ENCODE peak calls at places on chromosomes 11 and 22, in six cellular contexts. V, K, D, H, R and X are unnamed samples.

GRCh38 chr11:65089621-65090020 is 5.6 kb downstream of the ZFPL1 start:
- DNase-seq in V (peak), K (no peak), D (no peak), H (no peak), R (no peak), X (no peak)

GRCh38 chr11:122354029-122354697 is 238.1 kb upstream of the BLID start:
- DNase-seq in V (no peak), K (no peak), D (no peak), H (no peak), R (no peak), X (no peak)

GRCh38 chr11:116263020-116263419 is 509.8 kb downstream of the BUD13 start:
- DNase-seq in V (no peak), K (no peak), D (no peak), H (no peak), R (no peak), X (no peak)

GRCh38 chr11:57501951-57502350 is 13.6 kb downstream of the SLC43A1 start:
- DNase-seq in V (no peak), K (peak), D (no peak), H (no peak), R (no peak), X (no peak)

GRCh38 chr22:45632791-45633515 is 38.7 kb upstream of the ATXN10 start:
- DNase-seq in V (no peak), K (no peak), D (no peak), H (no peak), R (no peak), X (no peak)

GRCh38 chr11:25211635-25212251 is 714.9 kb downstream of the LUZP2 start:
- DNase-seq in V (no peak), K (no peak), D (no peak), H (no peak), R (no peak), X (no peak)

GRCh38 chr11:69431136-69431535 is 50.3 kb upstream of the LINC01488 start:
- DNase-seq in V (no peak), K (no peak), D (no peak), H (no peak), R (no peak), X (no peak)

GRCh38 chr22:38754247-38755154 is 1.3 kb downstream of the SUN2 start:
- DNase-seq in V (peak), K (peak), D (no peak), H (no peak), R (peak), X (no peak)

GRCh38 chr22:30459206-30460052 is 12.4 kb downstream of the SEC14L3 start:
- DNase-seq in V (no peak), K (no peak), D (no peak), H (no peak), R (no peak), X (no peak)

GRCh38 chr11:47234669-47235075 is 13.9 kb downstream of the ACP2 start:
- DNase-seq in V (no peak), K (peak), D (no peak), H (no peak), R (peak), X (no peak)

GRCh38 chr22:31080164-31080847 is 812 bp upstream of the SMTN start:
- DNase-seq in V (no peak), K (no peak), D (no peak), H (no peak), R (no peak), X (no peak)

GRCh38 chr11:131745405-131745804 is 375.0 kb downstream of the NTM start:
- DNase-seq in V (no peak), K (no peak), D (no peak), H (no peak), R (no peak), X (no peak)

GRCh38 chr11:8796926-8797325 is 114.1 kb upstream of the AKIP1 start:
- DNase-seq in V (no peak), K (no peak), D (no peak), H (no peak), R (no peak), X (no peak)

GRCh38 chr22:26846645-26847044 is 189.3 kb downstream of the MIAT start:
- DNase-seq in V (no peak), K (no peak), D (no peak), H (no peak), R (no peak), X (no peak)

GRCh38 chr11:110897035-110897434 is 184.8 kb upstream of the ARHGAP20 start:
- DNase-seq in V (no peak), K (no peak), D (no peak), H (no peak), R (no peak), X (no peak)

GRCh38 chr11:124899376-124900145 is 1.9 kb upstream of the ROBO4 start:
- DNase-seq in V (no peak), K (no peak), D (peak), H (no peak), R (no peak), X (peak)

GRCh38 chr11:6333112-6333511 is 12.8 kb upstream of the CAVIN3 start:
- DNase-seq in V (no peak), K (no peak), D (no peak), H (no peak), R (peak), X (no peak)

GRCh38 chr22:38310518-38311330 is 6.5 kb downstream of the CSNK1E start:
- DNase-seq in V (no peak), K (no peak), D (no peak), H (no peak), R (no peak), X (no peak)

GRCh38 chr11:64027619-64028397 is 7.9 kb upstream of the FLRT1 start:
- DNase-seq in V (no peak), K (no peak), D (no peak), H (no peak), R (no peak), X (no peak)

GRCh38 chr11:125073616-125074483 is 10.7 kb downstream of the SLC37A2 start:
- DNase-seq in V (peak), K (no peak), D (peak), H (no peak), R (no peak), X (no peak)

GRCh38 chr11:1561955-1562354 is 10.1 kb downstream of the DUSP8 start:
- DNase-seq in V (no peak), K (no peak), D (no peak), H (no peak), R (no peak), X (no peak)

GRCh38 chr11:73200256-73200655 is 17.8 kb upstream of the P2RY2 start:
- DNase-seq in V (no peak), K (no peak), D (no peak), H (no peak), R (peak), X (no peak)

GRCh38 chr11:31844351-31844750 is 33.2 kb upstream of the PAX6 start:
- DNase-seq in V (no peak), K (no peak), D (no peak), H (no peak), R (no peak), X (no peak)

GRCh38 chr22:29456211-29456671 is 17.9 kb downstream of the RFPL1 start:
- DNase-seq in V (no peak), K (no peak), D (no peak), H (no peak), R (no peak), X (no peak)

GRCh38 chr22:44268431-44269116 is 44.2 kb downstream of the SHISAL1 start:
- DNase-seq in V (no peak), K (no peak), D (no peak), H (no peak), R (no peak), X (no peak)

GRCh38 chr11:65448418-65449196 is 26.0 kb downstream of the NEAT1 start:
- DNase-seq in V (no peak), K (no peak), D (no peak), H (no peak), R (no peak), X (no peak)

GRCh38 chr11:114233755-114234154 is 62.4 kb upstream of the NNMT start:
- DNase-seq in V (no peak), K (no peak), D (no peak), H (no peak), R (peak), X (no peak)

GRCh38 chr11:27795955-27796861 is 96.0 kb upstream of the BDNF start:
- DNase-seq in V (no peak), K (no peak), D (no peak), H (no peak), R (no peak), X (no peak)

GRCh38 chr22:41994506-41994905 is 4.1 kb upstream of the WBP2NL start:
- DNase-seq in V (no peak), K (no peak), D (no peak), H (no peak), R (no peak), X (no peak)

GRCh38 chr11:65491614-65492386 is 7.0 kb upstream of the MALAT1 start:
- DNase-seq in V (no peak), K (peak), D (peak), H (no peak), R (peak), X (no peak)

GRCh38 chr11:2549876-2550605 is 105.2 kb downstream of the KCNQ1 start:
- DNase-seq in V (no peak), K (peak), D (no peak), H (no peak), R (no peak), X (no peak)

GRCh38 chr11:58782066-58782465 is 50.3 kb upstream of the GLYAT start:
- DNase-seq in V (no peak), K (no peak), D (no peak), H (no peak), R (no peak), X (no peak)

GRCh38 chr11:58786693-58787092 is 55.0 kb upstream of the GLYAT start:
- DNase-seq in V (no peak), K (no peak), D (no peak), H (no peak), R (no peak), X (no peak)

GRCh38 chr11:58788355-58789023 is 56.0 kb downstream of the GLYATL2 start:
- DNase-seq in V (peak), K (peak), D (peak), H (peak), R (peak), X (no peak)

GRCh38 chr11:58787903-58788302 is 56.2 kb upstream of the GLYAT start:
- DNase-seq in V (no peak), K (no peak), D (no peak), H (no peak), R (no peak), X (no peak)

GRCh38 chr11:58784995-58785394 is 53.3 kb upstream of the GLYAT start:
- DNase-seq in V (no peak), K (no peak), D (no peak), H (no peak), R (no peak), X (no peak)
- TF ChIP-seq CTCF in V (no peak), K (no peak), D (no peak), H (no peak), R (no peak), X (no peak)

GRCh38 chr22:49769691-49770315 is 57.9 kb downstream of the BRD1 start:
- DNase-seq in V (no peak), K (no peak), D (no peak), H (no peak), R (no peak), X (no peak)

GRCh38 chr22:49768077-49768476 is 59.6 kb downstream of the BRD1 start:
- DNase-seq in V (no peak), K (peak), D (no peak), H (no peak), R (no peak), X (no peak)

GRCh38 chr22:49768511-49768910 is 59.2 kb downstream of the BRD1 start:
- DNase-seq in V (no peak), K (peak), D (no peak), H (no peak), R (no peak), X (no peak)

GRCh38 chr22:49770454-49771265 is 57.0 kb downstream of the BRD1 start:
- DNase-seq in V (no peak), K (no peak), D (no peak), H (no peak), R (no peak), X (no peak)

DNA sequence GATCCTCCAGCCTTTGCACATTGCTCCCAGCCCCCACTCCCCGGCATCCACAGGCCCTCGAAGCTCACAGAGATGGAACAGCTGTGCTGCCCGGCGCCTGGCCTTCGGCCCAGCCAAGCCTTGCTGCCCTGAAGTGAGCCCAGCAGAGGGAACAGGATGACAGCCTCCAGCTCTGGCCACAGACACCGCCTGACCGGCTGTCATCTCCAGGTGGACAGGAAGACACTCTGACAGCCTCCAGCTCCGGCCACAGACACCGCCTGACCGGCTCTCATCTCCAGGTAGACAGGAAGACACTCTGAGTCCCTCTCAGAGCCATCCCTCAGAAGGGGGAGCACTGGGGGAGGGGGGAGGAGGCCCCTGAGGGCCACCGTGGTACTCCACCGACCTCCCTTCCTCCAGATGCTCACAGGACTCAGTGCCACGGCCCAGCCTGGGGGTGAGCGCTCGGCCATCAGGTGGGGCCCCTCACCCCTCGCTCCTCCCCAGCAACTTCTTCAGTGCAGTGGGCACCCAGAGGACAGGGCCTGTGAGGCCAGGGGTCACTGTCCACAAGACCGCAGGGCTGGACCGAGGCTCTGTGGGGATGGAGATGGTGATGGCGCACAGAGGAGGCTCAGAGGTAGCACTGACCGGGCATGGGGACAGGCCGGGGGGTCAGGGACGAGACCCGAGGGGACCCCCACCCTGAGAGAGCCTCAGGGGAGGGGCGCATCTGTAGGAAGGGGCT is 58.5 kb downstream of the BRD1 start:
- DNase-seq in V (no peak), K (no peak), D (no peak), H (no peak), R (no peak), X (no peak)
- TF ChIP-seq CTCF in V (no peak), K (no peak), D (no peak), H (no peak), R (no peak), X (no peak)

GRCh38 chr11:76380161-76380976 is 563 bp downstream of the THAP12 start:
- DNase-seq in V (no peak), K (peak), D (peak), H (peak), R (no peak), X (no peak)

GRCh38 chr11:76379811-76380160 is 1.1 kb downstream of the THAP12 start:
- DNase-seq in V (no peak), K (no peak), D (no peak), H (no peak), R (no peak), X (no peak)

GRCh38 chr11:76382209-76382608 is 1.1 kb downstream of the GVQW3 start:
- DNase-seq in V (no peak), K (no peak), D (no peak), H (no peak), R (no peak), X (no peak)

GRCh38 chr11:76376746-76377558 is 4.0 kb downstream of the THAP12 start:
- DNase-seq in V (no peak), K (no peak), D (no peak), H (no peak), R (no peak), X (no peak)

GRCh38 chr11:76380977-76381719 is at the start of the genes GVQW3 and THAP12:
- DNase-seq in V (peak), K (peak), D (peak), H (peak), R (peak), X (peak)
- TF ChIP-seq CTCF in V (no peak), K (no peak), D (peak), H (no peak), R (peak), X (peak)

DNA sequence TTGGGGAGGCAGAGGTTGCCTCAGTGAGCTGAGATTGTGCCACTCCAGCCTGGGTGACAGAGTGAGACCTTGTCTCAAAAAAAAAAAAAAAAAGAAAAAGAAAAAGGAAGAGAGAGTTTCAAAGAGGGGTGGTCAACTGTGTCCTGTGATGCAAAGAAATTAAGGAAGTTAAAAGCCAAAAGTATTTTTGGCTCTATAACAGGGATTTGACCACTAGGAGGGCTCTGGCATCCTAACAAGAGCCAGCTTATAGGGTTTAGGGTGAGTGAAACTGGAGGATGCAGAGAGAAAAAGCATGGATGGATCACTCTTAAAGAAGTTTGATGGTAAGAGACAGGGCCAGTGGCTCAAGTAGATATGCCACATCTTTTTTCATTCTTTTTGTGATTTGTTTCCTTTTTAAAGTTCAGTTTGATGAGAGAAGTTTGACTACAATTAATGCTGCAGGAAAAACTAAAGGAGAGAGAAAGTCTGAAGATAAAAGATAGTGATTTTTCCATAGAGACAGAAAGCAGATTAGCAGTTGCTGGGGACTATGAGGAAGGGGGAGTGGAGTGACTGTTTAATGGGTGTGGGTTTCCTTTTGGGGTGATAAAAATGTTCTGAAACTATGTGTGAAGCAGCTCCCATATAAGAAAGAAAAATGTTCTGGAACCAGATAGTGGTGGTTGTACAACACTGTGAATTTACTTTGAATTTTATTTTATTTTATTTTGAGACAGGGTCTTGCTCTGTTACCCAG is 11.1 kb upstream of the MICAL2 start:
- DNase-seq in V (no peak), K (no peak), D (no peak), H (no peak), R (no peak), X (no peak)
- TF ChIP-seq CTCF in V (no peak), K (no peak), D (no peak), H (peak), R (no peak), X (no peak)

DNA sequence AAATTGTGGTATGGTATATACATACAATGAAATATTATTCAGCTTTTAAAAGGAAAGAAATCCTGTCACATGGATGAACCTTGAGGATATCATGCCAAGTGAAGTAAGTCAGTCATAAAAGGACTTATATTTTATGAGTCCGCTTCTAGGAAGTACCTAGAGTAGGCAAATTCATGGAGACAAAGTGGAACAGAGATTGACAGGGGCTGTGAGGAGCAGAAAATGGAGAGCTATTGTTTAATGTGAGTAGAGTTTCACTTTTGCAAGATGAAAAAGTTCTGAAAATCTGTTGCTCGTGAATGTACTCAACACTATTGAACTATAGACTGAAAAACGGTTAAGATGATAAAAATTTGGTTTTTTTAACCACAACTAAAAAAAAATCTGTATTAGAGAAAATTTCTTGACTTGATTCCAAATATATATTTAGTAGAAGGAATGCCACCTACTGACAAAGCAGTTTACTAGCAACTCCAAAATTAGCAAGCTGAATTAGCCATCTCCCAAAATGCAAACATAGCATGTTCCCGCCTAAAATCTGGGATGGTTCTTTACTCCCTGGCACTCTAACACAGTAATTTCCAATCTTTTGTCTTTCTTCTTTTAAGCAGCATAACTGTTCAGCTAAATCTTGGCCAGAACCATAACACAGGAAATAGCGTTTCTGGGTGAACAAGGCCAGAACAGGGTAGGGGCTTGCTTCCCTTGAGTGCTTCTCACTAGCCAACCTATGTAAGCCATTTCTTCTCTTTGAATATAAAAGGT is 1.5 kb downstream of the UFD1 start:
- DNase-seq in V (peak), K (no peak), D (no peak), H (no peak), R (no peak), X (no peak)
- TF ChIP-seq CTCF in V (peak), K (no peak), D (peak), H (no peak), R (peak), X (peak)